ENCODE peak calls at places on chromosomes 11 and 22, in ten cellular contexts. One of them, this sample, is unnamed.

GRCh38 chr11:46107780-46108179 is 13.5 kb downstream of the PHF21A start:
- DNase-seq in upper lobe of left lung: no peak
- DNase-seq in K562: peak
- DNase-seq in suprapubic skin: no peak
- DNase-seq in stomach: no peak
- DNase-seq in ovary: no peak
- DNase-seq in SK-N-SH: no peak
- DNase-seq in transverse colon: no peak
- DNase-seq in sigmoid colon: no peak
- DNase-seq in tibial nerve: no peak
- DNase-seq in this sample: no peak

GRCh38 chr11:7967826-7968225 is 2.6 kb upstream of the NLRP10 start:
- DNase-seq in upper lobe of left lung: no peak
- DNase-seq in K562: no peak
- DNase-seq in suprapubic skin: no peak
- DNase-seq in stomach: no peak
- DNase-seq in ovary: no peak
- DNase-seq in SK-N-SH: no peak
- DNase-seq in transverse colon: no peak
- DNase-seq in sigmoid colon: no peak
- DNase-seq in tibial nerve: no peak
- DNase-seq in this sample: no peak

GRCh38 chr11:63843042-63843441 is 4.1 kb downstream of the MARK2 start:
- DNase-seq in upper lobe of left lung: no peak
- DNase-seq in K562: no peak
- DNase-seq in suprapubic skin: no peak
- DNase-seq in stomach: peak
- DNase-seq in ovary: peak
- DNase-seq in SK-N-SH: no peak
- DNase-seq in transverse colon: no peak
- DNase-seq in sigmoid colon: no peak
- DNase-seq in tibial nerve: no peak
- DNase-seq in this sample: no peak

GRCh38 chr11:126607374-126607773 is 251.9 kb downstream of the ST3GAL4 start:
- DNase-seq in upper lobe of left lung: no peak
- DNase-seq in K562: peak
- DNase-seq in suprapubic skin: no peak
- DNase-seq in stomach: peak
- DNase-seq in ovary: no peak
- DNase-seq in SK-N-SH: peak
- DNase-seq in transverse colon: peak
- DNase-seq in sigmoid colon: no peak
- DNase-seq in tibial nerve: peak
- DNase-seq in this sample: no peak

GRCh38 chr11:73012121-73012863 is 129.8 kb downstream of the FCHSD2 start:
- DNase-seq in upper lobe of left lung: no peak
- DNase-seq in K562: no peak
- DNase-seq in suprapubic skin: no peak
- DNase-seq in stomach: no peak
- DNase-seq in ovary: no peak
- DNase-seq in SK-N-SH: no peak
- DNase-seq in transverse colon: no peak
- DNase-seq in sigmoid colon: no peak
- DNase-seq in tibial nerve: no peak
- DNase-seq in this sample: no peak

GRCh38 chr11:109071712-109072524 is 350.1 kb upstream of the C11orf87 start:
- DNase-seq in upper lobe of left lung: no peak
- DNase-seq in K562: no peak
- DNase-seq in suprapubic skin: no peak
- DNase-seq in stomach: no peak
- DNase-seq in ovary: no peak
- DNase-seq in SK-N-SH: no peak
- DNase-seq in transverse colon: no peak
- DNase-seq in sigmoid colon: no peak
- DNase-seq in tibial nerve: no peak
- DNase-seq in this sample: peak

GRCh38 chr11:82899191-82899820 is 924 bp downstream of the PRCP start:
- DNase-seq in upper lobe of left lung: no peak
- DNase-seq in K562: no peak
- DNase-seq in suprapubic skin: no peak
- DNase-seq in stomach: no peak
- DNase-seq in ovary: no peak
- DNase-seq in SK-N-SH: no peak
- DNase-seq in transverse colon: no peak
- DNase-seq in sigmoid colon: no peak
- DNase-seq in tibial nerve: no peak
- DNase-seq in this sample: no peak

GRCh38 chr11:75639752-75640151 is 29.1 kb downstream of the MAP6 start:
- DNase-seq in upper lobe of left lung: peak
- DNase-seq in K562: no peak
- DNase-seq in suprapubic skin: no peak
- DNase-seq in stomach: peak
- DNase-seq in ovary: peak
- DNase-seq in SK-N-SH: peak
- DNase-seq in transverse colon: peak
- DNase-seq in sigmoid colon: peak
- DNase-seq in tibial nerve: peak
- DNase-seq in this sample: peak

GRCh38 chr11:8035225-8035846 is 45.7 kb upstream of the TUB start:
- DNase-seq in upper lobe of left lung: no peak
- DNase-seq in K562: no peak
- DNase-seq in suprapubic skin: peak
- DNase-seq in stomach: no peak
- DNase-seq in ovary: peak
- DNase-seq in SK-N-SH: no peak
- DNase-seq in transverse colon: no peak
- DNase-seq in sigmoid colon: no peak
- DNase-seq in tibial nerve: peak
- DNase-seq in this sample: peak

GRCh38 chr11:71566081-71566620 is 788 bp downstream of the KRTAP5-10 start:
- DNase-seq in upper lobe of left lung: no peak
- DNase-seq in K562: no peak
- DNase-seq in suprapubic skin: no peak
- DNase-seq in stomach: no peak
- DNase-seq in ovary: no peak
- DNase-seq in SK-N-SH: no peak
- DNase-seq in transverse colon: peak
- DNase-seq in sigmoid colon: no peak
- DNase-seq in tibial nerve: no peak
- DNase-seq in this sample: no peak

DNA sequence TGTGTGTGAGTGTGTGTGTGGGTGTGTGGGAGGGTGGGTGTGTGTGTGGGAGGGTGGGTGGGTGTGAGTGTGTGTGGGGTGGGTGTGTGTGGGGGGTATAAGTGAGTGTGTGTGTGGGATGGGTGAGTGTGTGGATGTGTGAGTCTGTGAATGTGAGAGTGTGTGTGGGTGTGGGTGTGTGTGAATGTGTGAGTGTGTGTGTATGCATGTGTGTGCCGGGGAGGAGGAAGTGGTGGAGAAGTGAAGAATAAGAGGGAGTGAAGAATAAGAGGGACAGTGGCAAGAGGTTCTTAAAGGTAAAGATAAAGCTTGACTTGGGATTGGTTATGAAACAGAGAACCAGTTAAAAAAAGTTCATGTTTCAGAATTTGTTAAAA is 54.0 kb downstream of the PRR5L start:
- DNase-seq in upper lobe of left lung: no peak
- DNase-seq in K562: no peak
- DNase-seq in suprapubic skin: no peak
- DNase-seq in stomach: no peak
- DNase-seq in ovary: no peak
- DNase-seq in SK-N-SH: no peak
- DNase-seq in transverse colon: no peak
- DNase-seq in sigmoid colon: no peak
- DNase-seq in tibial nerve: no peak
- DNase-seq in this sample: peak
- TF ChIP-seq EP300 in upper lobe of left lung: no peak
- TF ChIP-seq EP300 in K562: no peak
- TF ChIP-seq EP300 in suprapubic skin: no peak
- TF ChIP-seq EP300 in stomach: no peak
- TF ChIP-seq EP300 in ovary: no peak
- TF ChIP-seq EP300 in SK-N-SH: no peak
- TF ChIP-seq EP300 in transverse colon: no peak
- TF ChIP-seq EP300 in sigmoid colon: no peak
- TF ChIP-seq EP300 in tibial nerve: no peak
- TF ChIP-seq EP300 in this sample: no peak

GRCh38 chr11:36510567-36511020 is 522 bp upstream of the TRAF6 start:
- DNase-seq in upper lobe of left lung: no peak
- DNase-seq in K562: no peak
- DNase-seq in suprapubic skin: no peak
- DNase-seq in stomach: no peak
- DNase-seq in ovary: no peak
- DNase-seq in SK-N-SH: no peak
- DNase-seq in transverse colon: no peak
- DNase-seq in sigmoid colon: no peak
- DNase-seq in tibial nerve: no peak
- DNase-seq in this sample: no peak
- TF ChIP-seq EP300 in upper lobe of left lung: no peak
- TF ChIP-seq EP300 in K562: no peak
- TF ChIP-seq EP300 in suprapubic skin: no peak
- TF ChIP-seq EP300 in stomach: no peak
- TF ChIP-seq EP300 in ovary: no peak
- TF ChIP-seq EP300 in SK-N-SH: no peak
- TF ChIP-seq EP300 in transverse colon: no peak
- TF ChIP-seq EP300 in sigmoid colon: no peak
- TF ChIP-seq EP300 in tibial nerve: no peak
- TF ChIP-seq EP300 in this sample: no peak

DNA sequence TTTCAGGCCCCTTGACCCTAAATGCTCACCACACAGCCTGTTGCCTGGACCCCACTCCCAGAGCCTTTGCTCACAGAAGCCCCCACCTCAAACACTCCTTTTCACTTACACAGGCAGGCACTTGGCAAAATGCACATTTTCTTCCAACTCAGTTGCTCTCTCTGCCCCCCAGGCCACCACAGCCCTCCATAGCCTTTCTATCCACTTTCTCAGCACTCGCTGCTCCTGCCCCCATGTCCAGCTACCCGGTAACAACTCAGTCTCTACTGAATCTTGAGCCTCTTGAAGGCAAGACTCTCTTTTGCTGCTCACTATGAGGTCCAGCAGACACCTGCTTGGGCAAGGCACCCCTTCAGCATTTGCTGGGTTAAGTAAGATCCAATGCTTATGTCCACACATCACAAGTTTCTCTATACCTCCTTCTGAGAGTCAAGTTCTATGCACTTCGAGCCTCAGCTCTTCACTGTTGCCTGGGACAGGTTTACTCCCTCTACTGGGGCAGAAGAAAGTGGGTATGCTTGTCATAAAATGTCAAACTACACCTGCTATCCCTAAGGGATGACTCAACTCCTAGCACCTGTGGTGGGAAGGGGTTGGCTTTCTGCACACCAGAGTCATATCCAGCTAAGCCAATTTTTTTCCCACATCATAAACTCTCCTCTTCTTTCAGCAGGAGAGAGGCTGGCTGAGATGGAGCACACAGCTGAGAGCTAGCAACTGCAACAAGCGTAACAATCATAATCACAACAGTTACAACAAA is 36.9 kb downstream of the MORC2 start:
- DNase-seq in upper lobe of left lung: no peak
- DNase-seq in K562: no peak
- DNase-seq in suprapubic skin: no peak
- DNase-seq in stomach: no peak
- DNase-seq in ovary: no peak
- DNase-seq in SK-N-SH: no peak
- DNase-seq in transverse colon: no peak
- DNase-seq in sigmoid colon: no peak
- DNase-seq in tibial nerve: no peak
- DNase-seq in this sample: no peak
- TF ChIP-seq EP300 in upper lobe of left lung: no peak
- TF ChIP-seq EP300 in K562: no peak
- TF ChIP-seq EP300 in suprapubic skin: no peak
- TF ChIP-seq EP300 in stomach: no peak
- TF ChIP-seq EP300 in ovary: no peak
- TF ChIP-seq EP300 in SK-N-SH: no peak
- TF ChIP-seq EP300 in transverse colon: no peak
- TF ChIP-seq EP300 in sigmoid colon: no peak
- TF ChIP-seq EP300 in tibial nerve: no peak
- TF ChIP-seq EP300 in this sample: no peak

GRCh38 chr11:9130297-9130696 is 38.9 kb upstream of the SCUBE2 start:
- DNase-seq in upper lobe of left lung: no peak
- DNase-seq in K562: no peak
- DNase-seq in suprapubic skin: no peak
- DNase-seq in stomach: no peak
- DNase-seq in ovary: no peak
- DNase-seq in SK-N-SH: no peak
- DNase-seq in transverse colon: no peak
- DNase-seq in sigmoid colon: no peak
- DNase-seq in tibial nerve: no peak
- DNase-seq in this sample: no peak

GRCh38 chr11:9136731-9137130 is 45.3 kb upstream of the SCUBE2 start:
- DNase-seq in upper lobe of left lung: no peak
- DNase-seq in K562: no peak
- DNase-seq in suprapubic skin: no peak
- DNase-seq in stomach: no peak
- DNase-seq in ovary: no peak
- DNase-seq in SK-N-SH: no peak
- DNase-seq in transverse colon: no peak
- DNase-seq in sigmoid colon: no peak
- DNase-seq in tibial nerve: no peak
- DNase-seq in this sample: no peak

GRCh38 chr11:9138133-9138453 is 46.7 kb upstream of the SCUBE2 start:
- DNase-seq in upper lobe of left lung: no peak
- DNase-seq in K562: no peak
- DNase-seq in suprapubic skin: no peak
- DNase-seq in stomach: no peak
- DNase-seq in ovary: no peak
- DNase-seq in SK-N-SH: no peak
- DNase-seq in transverse colon: no peak
- DNase-seq in sigmoid colon: no peak
- DNase-seq in tibial nerve: no peak
- DNase-seq in this sample: no peak

GRCh38 chr11:9137293-9138132 is 46.1 kb upstream of the SCUBE2 start:
- DNase-seq in upper lobe of left lung: peak
- DNase-seq in K562: peak
- DNase-seq in suprapubic skin: peak
- DNase-seq in stomach: peak
- DNase-seq in ovary: peak
- DNase-seq in SK-N-SH: peak
- DNase-seq in transverse colon: peak
- DNase-seq in sigmoid colon: peak
- DNase-seq in tibial nerve: peak
- DNase-seq in this sample: peak

DNA sequence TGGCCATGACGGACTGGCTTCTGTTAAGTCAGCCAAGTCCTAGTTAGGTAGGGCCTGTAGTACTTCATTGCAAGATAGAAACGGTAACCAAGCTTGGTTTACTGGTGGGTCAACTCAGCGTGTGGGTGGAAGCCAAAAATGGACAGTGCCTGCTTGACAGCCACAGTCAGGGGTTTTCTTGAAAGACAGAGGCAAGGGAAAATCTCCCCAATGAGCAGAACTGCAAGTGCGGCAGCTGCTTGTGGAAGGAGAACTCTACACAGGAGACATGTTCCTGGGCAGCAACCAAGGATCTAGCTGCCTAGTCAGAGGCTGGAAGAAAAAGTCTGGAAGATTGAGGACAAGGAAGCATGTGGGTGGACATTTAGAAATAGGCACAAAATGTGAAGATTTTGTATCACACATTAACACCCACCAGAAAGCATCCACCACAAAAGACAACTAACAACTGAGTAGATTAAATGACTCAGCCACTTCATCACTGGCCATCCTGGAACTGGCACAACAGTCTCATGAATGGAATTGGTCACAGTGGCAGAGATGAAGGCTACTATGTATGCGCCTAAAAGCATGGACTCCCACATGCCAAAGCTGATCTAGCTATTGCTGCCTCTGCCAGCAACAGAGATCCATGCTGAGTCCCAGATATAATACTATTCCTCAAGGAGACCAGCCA is 40.9 kb upstream of the SCUBE2 start:
- DNase-seq in upper lobe of left lung: no peak
- DNase-seq in K562: no peak
- DNase-seq in suprapubic skin: no peak
- DNase-seq in stomach: no peak
- DNase-seq in ovary: no peak
- DNase-seq in SK-N-SH: no peak
- DNase-seq in transverse colon: no peak
- DNase-seq in sigmoid colon: no peak
- DNase-seq in tibial nerve: no peak
- DNase-seq in this sample: no peak
- TF ChIP-seq EP300 in upper lobe of left lung: no peak
- TF ChIP-seq EP300 in K562: no peak
- TF ChIP-seq EP300 in suprapubic skin: no peak
- TF ChIP-seq EP300 in stomach: no peak
- TF ChIP-seq EP300 in ovary: no peak
- TF ChIP-seq EP300 in SK-N-SH: no peak
- TF ChIP-seq EP300 in transverse colon: no peak
- TF ChIP-seq EP300 in sigmoid colon: no peak
- TF ChIP-seq EP300 in tibial nerve: no peak
- TF ChIP-seq EP300 in this sample: no peak